ENCODE peak calls at places on chromosomes 11 and 22, in ten cellular contexts. L is CD4-positive, CD25-positive, alpha-beta regulatory T cell; K is neural crest cell; H is left ventricle myocardium inferior; J is nephron progenitor cell; O is coronary artery; M is stimulated activated CD4-positive, alpha-beta T cell treated with anti-CD3 and anti-CD28 coated beads, Interleukin-2, amount 100 ng/mL, for 24 hours; P is mammary epithelial cell; S is right cardiac atrium; C is stimulated activated naive B cell treated with anti-CD40 and anti-IgM and Interleukin-4, amounts not matched to agents 10 μg/mL and 1 μg/mL and 100 μg/mL, for 72 hours. A is an unnamed sample.

GRCh38 chr22:36220457-36220921 is 18.8 kb downstream of the APOL2 start:
- DNase-seq in O (peak), P (no peak), S (no peak), H (no peak), J (no peak), M (no peak), L (no peak), C (no peak), K (no peak), A (no peak)

GRCh38 chr11:27209562-27210005 is 153.4 kb downstream of the CCDC34 start:
- DNase-seq in L (no peak), K (no peak), O (no peak), P (peak), C (no peak), M (no peak), S (peak), H (peak), J (no peak), A (no peak)

GRCh38 chr11:116649268-116649667 is 123.5 kb downstream of the BUD13 start:
- DNase-seq in J (no peak), S (no peak), L (no peak), P (no peak), H (no peak), O (no peak), M (no peak), C (no peak), K (no peak), A (peak)

GRCh38 chr22:30813936-30814335 is 119.3 kb downstream of the OSBP2 start:
- DNase-seq in K (no peak), S (no peak), O (no peak), C (no peak), M (no peak), J (no peak), L (no peak), H (no peak), P (no peak), A (no peak)

GRCh38 chr11:116879789-116880402 is 42.5 kb upstream of the APOA1 start:
- DNase-seq in O (no peak), J (peak), L (peak), P (peak), K (no peak), M (no peak), H (no peak), S (no peak), C (no peak), A (peak)

GRCh38 chr11:109697140-109697843 is 275.3 kb downstream of the C11orf87 start:
- DNase-seq in L (peak), M (no peak), O (no peak), H (no peak), P (peak), J (peak), S (no peak), C (no peak), K (peak), A (peak)

GRCh38 chr22:29266564-29267461 is 968 bp downstream of the RHBDD3 start:
- DNase-seq in C (no peak), L (peak), P (peak), K (no peak), J (peak), H (no peak), M (no peak), O (no peak), S (peak), A (peak)

GRCh38 chr11:113113801-113114451 is 152.7 kb downstream of the NCAM1 start:
- DNase-seq in K (no peak), P (no peak), S (no peak), H (no peak), M (no peak), L (no peak), C (no peak), J (no peak), O (no peak), A (no peak)

GRCh38 chr11:69918938-69919650 is 99.9 kb upstream of the FGF3 start:
- DNase-seq in P (peak), S (peak), C (peak), L (peak), O (peak), M (peak), H (peak), J (peak), K (peak), A (peak)

GRCh38 chr11:9146477-9146876 is 55.1 kb upstream of the SCUBE2 start:
- DNase-seq in K (no peak), S (no peak), C (no peak), M (no peak), L (no peak), H (no peak), O (no peak), J (no peak), P (no peak), A (no peak)

GRCh38 chr22:46376908-46377565 is 41.5 kb downstream of the TRMU start:
- DNase-seq in K (no peak), P (no peak), S (no peak), M (no peak), C (no peak), H (no peak), L (no peak), J (no peak), O (no peak), A (no peak)

GRCh38 chr11:62707277-62707771 is at the start of the genes BSCL2 and GNG3:
- DNase-seq in S (peak), H (no peak), M (no peak), C (no peak), P (no peak), L (no peak), O (no peak), K (peak), J (peak), A (no peak)

GRCh38 chr11:111983187-111983986 is 41.8 kb upstream of the DLAT start:
- DNase-seq in S (peak), J (peak), M (no peak), K (peak), C (no peak), H (no peak), L (no peak), O (no peak), P (no peak), A (no peak)

GRCh38 chr11:41497974-41498373 is 38.5 kb upstream of the LRRC4C start:
- DNase-seq in L (no peak), S (no peak), O (no peak), K (no peak), M (no peak), H (no peak), C (no peak), P (no peak), J (no peak), A (peak)

GRCh38 chr22:49398646-49399045 is 429.0 kb downstream of the BRD1 start:
- DNase-seq in H (no peak), C (no peak), M (no peak), O (no peak), J (no peak), K (no peak), P (no peak), L (no peak), S (no peak), A (no peak)

GRCh38 chr11:19101803-19102520 is 15.0 kb upstream of the ZDHHC13 start:
- DNase-seq in P (no peak), K (no peak), C (no peak), H (no peak), S (no peak), O (no peak), M (no peak), J (no peak), L (no peak), A (no peak)

GRCh38 chr11:94946812-94947211 is 26.5 kb downstream of the CWC15 start:
- DNase-seq in S (no peak), H (no peak), K (no peak), M (no peak), J (peak), L (no peak), O (no peak), P (no peak), C (no peak), A (no peak)

GRCh38 chr11:86275493-86276370 is 26.3 kb upstream of the HIKESHI start:
- DNase-seq in M (no peak), S (no peak), P (no peak), H (no peak), J (no peak), C (no peak), K (no peak), O (no peak), L (no peak), A (no peak)

GRCh38 chr22:28268845-28269244 is 349.8 kb upstream of the PITPNB start:
- DNase-seq in S (peak), L (no peak), K (no peak), J (no peak), O (no peak), M (no peak), P (no peak), H (peak), C (no peak), A (no peak)

GRCh38 chr11:8017894-8018741 is 31.0 kb downstream of the EIF3F start:
- DNase-seq in C (no peak), O (peak), M (no peak), J (no peak), P (no peak), L (no peak), S (peak), K (no peak), H (no peak), A (no peak)

GRCh38 chr11:28924007-28924406 is 815.8 kb downstream of the METTL15 start:
- DNase-seq in K (no peak), H (no peak), C (no peak), O (no peak), P (no peak), S (no peak), L (no peak), M (no peak), J (no peak), A (no peak)

GRCh38 chr11:87722756-87723599 is 452.3 kb downstream of the RAB38 start:
- DNase-seq in L (peak), H (no peak), C (no peak), J (peak), M (no peak), O (no peak), S (no peak), P (peak), K (no peak), A (peak)

GRCh38 chr11:43021466-43021865 is 290.3 kb upstream of the API5 start:
- DNase-seq in J (peak), S (no peak), M (no peak), O (no peak), L (no peak), C (no peak), H (no peak), P (no peak), K (peak), A (peak)

GRCh38 chr11:106974831-106975230 is 43.4 kb downstream of the GUCY1A2 start:
- DNase-seq in P (no peak), C (no peak), O (no peak), L (no peak), K (no peak), J (no peak), H (no peak), M (no peak), S (no peak), A (no peak)

GRCh38 chr11:12024314-12024926 is 16.0 kb upstream of the DKK3 start:
- DNase-seq in S (no peak), C (no peak), J (no peak), O (no peak), P (no peak), L (no peak), K (no peak), H (no peak), M (no peak), A (no peak)

GRCh38 chr11:25769287-25769686 is 562.6 kb upstream of the ANO3 start:
- DNase-seq in J (no peak), K (no peak), L (no peak), O (no peak), H (no peak), S (no peak), P (no peak), C (no peak), M (no peak), A (no peak)

GRCh38 chr11:78045851-78046485 is 17.7 kb upstream of the THRSP start:
- DNase-seq in S (peak), O (peak), J (peak), M (peak), L (peak), K (peak), P (peak), C (peak), H (peak), A (peak)

GRCh38 chr11:112289588-112290461 is 29.2 kb upstream of the PLET1 start:
- DNase-seq in L (peak), S (peak), J (peak), H (peak), C (peak), O (peak), P (peak), M (peak), K (peak), A (peak)

GRCh38 chr11:112785717-112786116 is 175.5 kb upstream of the NCAM1 start:
- DNase-seq in K (no peak), L (no peak), H (no peak), M (no peak), C (no peak), J (no peak), S (peak), P (peak), O (no peak), A (no peak)

GRCh38 chr11:19512621-19513020 is 200.0 kb upstream of the NAV2 start:
- DNase-seq in K (no peak), J (no peak), S (no peak), H (no peak), C (no peak), L (no peak), O (peak), P (no peak), M (no peak), A (no peak)

GRCh38 chr11:8206251-8207079 is 37.6 kb upstream of the RIC3 start:
- DNase-seq in L (no peak), P (no peak), S (peak), O (peak), K (no peak), M (no peak), J (no peak), H (peak), C (peak), A (no peak)

GRCh38 chr11:117909611-117910382 is 19.4 kb downstream of the TMPRSS13 start:
- DNase-seq in H (no peak), C (no peak), J (no peak), P (no peak), M (no peak), O (peak), K (no peak), L (no peak), S (no peak), A (no peak)

GRCh38 chr11:65862941-65863888 is 3.0 kb downstream of the MUS81 start:
- DNase-seq in K (no peak), C (no peak), H (no peak), L (no peak), P (no peak), M (no peak), O (peak), J (no peak), S (peak), A (no peak)

GRCh38 chr11:36149538-36150242 is 139.5 kb downstream of the COMMD9 start:
- DNase-seq in K (no peak), O (peak), P (peak), H (no peak), M (peak), S (no peak), J (no peak), C (peak), L (peak), A (peak)

GRCh38 chr11:8597182-8597581 is 3.2 kb upstream of the STK33 start:
- DNase-seq in S (no peak), C (no peak), P (peak), J (no peak), O (no peak), K (no peak), L (no peak), H (no peak), M (no peak), A (no peak)

GRCh38 chr22:19875531-19876313 is 21.0 kb upstream of the GNB1L start:
- DNase-seq in M (no peak), H (peak), K (no peak), S (peak), J (peak), C (no peak), P (no peak), O (no peak), L (no peak), A (peak)

GRCh38 chr22:26902401-26903029 is 245.1 kb downstream of the MIAT start:
- DNase-seq in H (no peak), K (no peak), M (no peak), J (no peak), S (no peak), O (no peak), C (no peak), P (no peak), L (no peak), A (no peak)

GRCh38 chr11:130416906-130417305 is 11.5 kb downstream of the ADAMTS8 start:
- DNase-seq in C (no peak), K (no peak), S (no peak), L (no peak), M (no peak), J (no peak), H (no peak), O (no peak), P (no peak), A (no peak)